ENCODE peak calls at places on chromosomes 4 and X, in ten cellular contexts. A is ELR; X is activated T-cell treated with anti-CD3 and anti-CD28 coated beads, Interleukin-2, amount 50 U/mL, for 4 hours; U is AG09319; W is K562; J is germinal center; O is ascending aorta; D is mesendoderm; S is NCI-H345; I is upper lobe of right lung. E is an unnamed sample.
A peak's percentile ranks its signal among the peaks of the same experiment; 100 is the strongest.

GRCh38 chrX:151871244-151871643 is 41.4 kb upstream of the MAGEA4 start:
- DNase-seq in A (peak; percentile 87), X (no peak), U (peak; percentile 67), W (no peak), J (no peak), O (no peak), D (no peak), S (no peak), I (no peak), E (peak; percentile 55)

GRCh38 chrX:63657821-63658220 is 127.2 kb downstream of the ARHGEF9 start:
- DNase-seq in A (peak; percentile 78), X (no peak), U (peak; percentile 3), W (no peak), J (no peak), O (peak; percentile 89), D (peak; percentile 42), S (no peak), I (peak; percentile 81), E (peak; percentile 6)

GRCh38 chr4:151792525-151792924 is 31.7 kb upstream of the GATB start:
- DNase-seq in A (no peak), X (no peak), U (no peak), W (no peak), J (no peak), O (no peak), D (no peak), S (no peak), I (no peak), E (no peak)

GRCh38 chr4:121147923-121148443 is 16.1 kb downstream of the TNIP3 start:
- DNase-seq in A (peak; percentile 45), X (no peak), U (peak; percentile 60), W (no peak), J (no peak), O (no peak), D (no peak), S (no peak), I (no peak), E (no peak)

GRCh38 chr4:129218355-129218754 is 122.4 kb downstream of the C4orf33 start:
- DNase-seq in A (peak; percentile 40), X (no peak), U (no peak), W (peak; percentile 8), J (no peak), O (no peak), D (peak; percentile 22), S (peak; percentile 26), I (no peak), E (peak; percentile 53)

GRCh38 chrX:149830192-149830873 is 48.6 kb downstream of the MAGEA9 start:
- DNase-seq in A (peak; percentile 42), X (no peak), U (no peak), W (no peak), J (no peak), O (no peak), D (peak; percentile 92), S (no peak), I (no peak), E (no peak)

GRCh38 chr4:835148-836002 is 9.4 kb upstream of the CPLX1 start:
- DNase-seq in A (no peak), X (no peak), U (no peak), W (no peak), J (no peak), O (no peak), D (no peak), S (peak; percentile 83), I (peak; percentile 74), E (no peak)

GRCh38 chr4:2260336-2261109 is 1.4 kb downstream of the MXD4 start:
- DNase-seq in A (no peak), X (peak; percentile 3), U (no peak), W (no peak), J (no peak), O (peak; percentile 65), D (no peak), S (no peak), I (peak; percentile 62), E (no peak)

GRCh38 chr4:168731006-168731636 is 234.3 kb downstream of the PALLD start:
- DNase-seq in A (peak; percentile 39), X (no peak), U (no peak), W (no peak), J (no peak), O (no peak), D (no peak), S (no peak), I (no peak), E (no peak)

E was measured in PC-3.